ENCODE peak calls at places on chromosome 6, in ten cellular contexts. One of them, this sample, is unnamed.

GRCh38 chr6:89008299-89008698 is 44.9 kb upstream of the RNGTT start:
- DNase-seq in cardiac muscle cell: no peak
- DNase-seq in spleen: no peak
- DNase-seq in hepatocyte: no peak
- DNase-seq in IMR-90: no peak
- DNase-seq in colonic mucosa: no peak
- DNase-seq in astrocyte of the cerebellum: no peak
- DNase-seq in WTC11: no peak
- DNase-seq in breast epithelium: no peak
- DNase-seq in ascending aorta: no peak
- DNase-seq in this sample: no peak

GRCh38 chr6:44561832-44562496 is 174.5 kb downstream of the CDC5L start:
- DNase-seq in astrocyte of the cerebellum: no peak
- DNase-seq in spleen: no peak
- DNase-seq in hepatocyte: no peak
- DNase-seq in colonic mucosa: no peak
- DNase-seq in WTC11: no peak
- DNase-seq in ascending aorta: no peak
- DNase-seq in breast epithelium: no peak
- DNase-seq in IMR-90: no peak
- DNase-seq in cardiac muscle cell: no peak
- DNase-seq in this sample: no peak

GRCh38 chr6:17291778-17292177 is 10.6 kb downstream of the RBM24 start:
- DNase-seq in ascending aorta: no peak
- DNase-seq in cardiac muscle cell: no peak
- DNase-seq in colonic mucosa: no peak
- DNase-seq in hepatocyte: no peak
- DNase-seq in astrocyte of the cerebellum: no peak
- DNase-seq in spleen: no peak
- DNase-seq in WTC11: no peak
- DNase-seq in IMR-90: peak
- DNase-seq in breast epithelium: no peak
- DNase-seq in this sample: no peak

GRCh38 chr6:155444120-155444917 is 11.3 kb downstream of the NOX3 start:
- DNase-seq in colonic mucosa: no peak
- DNase-seq in WTC11: no peak
- DNase-seq in cardiac muscle cell: no peak
- DNase-seq in spleen: no peak
- DNase-seq in astrocyte of the cerebellum: no peak
- DNase-seq in breast epithelium: no peak
- DNase-seq in IMR-90: peak
- DNase-seq in hepatocyte: no peak
- DNase-seq in ascending aorta: no peak
- DNase-seq in this sample: no peak

GRCh38 chr6:113065606-113066005 is 718.5 kb downstream of the RFPL4B start:
- DNase-seq in cardiac muscle cell: peak
- DNase-seq in breast epithelium: no peak
- DNase-seq in IMR-90: peak
- DNase-seq in astrocyte of the cerebellum: peak
- DNase-seq in colonic mucosa: no peak
- DNase-seq in WTC11: no peak
- DNase-seq in spleen: no peak
- DNase-seq in ascending aorta: no peak
- DNase-seq in hepatocyte: no peak
- DNase-seq in this sample: no peak

GRCh38 chr6:10314163-10314955 is 100.5 kb downstream of the TFAP2A start:
- DNase-seq in hepatocyte: no peak
- DNase-seq in colonic mucosa: no peak
- DNase-seq in spleen: no peak
- DNase-seq in astrocyte of the cerebellum: no peak
- DNase-seq in breast epithelium: no peak
- DNase-seq in WTC11: no peak
- DNase-seq in cardiac muscle cell: no peak
- DNase-seq in ascending aorta: no peak
- DNase-seq in IMR-90: no peak
- DNase-seq in this sample: no peak

GRCh38 chr6:45541934-45542333 is 164.2 kb upstream of the SUPT3H start:
- DNase-seq in hepatocyte: no peak
- DNase-seq in breast epithelium: no peak
- DNase-seq in colonic mucosa: no peak
- DNase-seq in ascending aorta: no peak
- DNase-seq in WTC11: no peak
- DNase-seq in spleen: no peak
- DNase-seq in IMR-90: no peak
- DNase-seq in cardiac muscle cell: no peak
- DNase-seq in astrocyte of the cerebellum: no peak
- DNase-seq in this sample: no peak

GRCh38 chr6:103367212-103367611 is 1492.5 kb downstream of the HACE1 start:
- DNase-seq in breast epithelium: no peak
- DNase-seq in cardiac muscle cell: no peak
- DNase-seq in hepatocyte: peak
- DNase-seq in astrocyte of the cerebellum: no peak
- DNase-seq in WTC11: no peak
- DNase-seq in colonic mucosa: no peak
- DNase-seq in spleen: no peak
- DNase-seq in ascending aorta: no peak
- DNase-seq in IMR-90: no peak
- DNase-seq in this sample: peak

GRCh38 chr6:45921703-45922270 is 93.9 kb downstream of the CLIC5 start:
- DNase-seq in breast epithelium: no peak
- DNase-seq in spleen: no peak
- DNase-seq in ascending aorta: no peak
- DNase-seq in cardiac muscle cell: no peak
- DNase-seq in hepatocyte: no peak
- DNase-seq in colonic mucosa: no peak
- DNase-seq in WTC11: no peak
- DNase-seq in astrocyte of the cerebellum: no peak
- DNase-seq in IMR-90: no peak
- DNase-seq in this sample: no peak

GRCh38 chr6:93418448-93419303 is 683 bp downstream of the EPHA7 start:
- DNase-seq in WTC11: peak
- DNase-seq in spleen: peak
- DNase-seq in colonic mucosa: peak
- DNase-seq in cardiac muscle cell: peak
- DNase-seq in astrocyte of the cerebellum: no peak
- DNase-seq in ascending aorta: peak
- DNase-seq in breast epithelium: peak
- DNase-seq in IMR-90: no peak
- DNase-seq in hepatocyte: peak
- DNase-seq in this sample: peak

GRCh38 chr6:93416575-93417420 is 2.6 kb downstream of the EPHA7 start:
- DNase-seq in breast epithelium: peak
- DNase-seq in colonic mucosa: peak
- DNase-seq in spleen: peak
- DNase-seq in WTC11: peak
- DNase-seq in ascending aorta: peak
- DNase-seq in IMR-90: no peak
- DNase-seq in astrocyte of the cerebellum: no peak
- DNase-seq in cardiac muscle cell: peak
- DNase-seq in hepatocyte: peak
- DNase-seq in this sample: peak

GRCh38 chr6:93419304-93420162 is at the start of gene EPHA7:
- DNase-seq in astrocyte of the cerebellum: peak
- DNase-seq in IMR-90: peak
- DNase-seq in spleen: peak
- DNase-seq in cardiac muscle cell: peak
- DNase-seq in hepatocyte: peak
- DNase-seq in ascending aorta: peak
- DNase-seq in colonic mucosa: peak
- DNase-seq in breast epithelium: peak
- DNase-seq in WTC11: peak
- DNase-seq in this sample: peak

GRCh38 chr6:93418113-93418447 is 1.3 kb downstream of the EPHA7 start:
- DNase-seq in ascending aorta: no peak
- DNase-seq in colonic mucosa: no peak
- DNase-seq in cardiac muscle cell: no peak
- DNase-seq in WTC11: no peak
- DNase-seq in astrocyte of the cerebellum: no peak
- DNase-seq in breast epithelium: no peak
- DNase-seq in hepatocyte: peak
- DNase-seq in spleen: no peak
- DNase-seq in IMR-90: no peak
- DNase-seq in this sample: no peak

GRCh38 chr6:93417421-93417996 is 1.9 kb downstream of the EPHA7 start:
- DNase-seq in IMR-90: no peak
- DNase-seq in astrocyte of the cerebellum: no peak
- DNase-seq in ascending aorta: no peak
- DNase-seq in breast epithelium: no peak
- DNase-seq in cardiac muscle cell: peak
- DNase-seq in hepatocyte: peak
- DNase-seq in spleen: no peak
- DNase-seq in colonic mucosa: no peak
- DNase-seq in WTC11: no peak
- DNase-seq in this sample: peak
- TF ChIP-seq CTCF in IMR-90: no peak
- TF ChIP-seq CTCF in astrocyte of the cerebellum: peak
- TF ChIP-seq CTCF in ascending aorta: no peak
- TF ChIP-seq CTCF in breast epithelium: no peak
- TF ChIP-seq CTCF in cardiac muscle cell: peak
- TF ChIP-seq CTCF in hepatocyte: peak
- TF ChIP-seq CTCF in spleen: no peak
- TF ChIP-seq CTCF in colonic mucosa: no peak
- TF ChIP-seq CTCF in WTC11: no peak
- TF ChIP-seq CTCF in this sample: no peak

DNA sequence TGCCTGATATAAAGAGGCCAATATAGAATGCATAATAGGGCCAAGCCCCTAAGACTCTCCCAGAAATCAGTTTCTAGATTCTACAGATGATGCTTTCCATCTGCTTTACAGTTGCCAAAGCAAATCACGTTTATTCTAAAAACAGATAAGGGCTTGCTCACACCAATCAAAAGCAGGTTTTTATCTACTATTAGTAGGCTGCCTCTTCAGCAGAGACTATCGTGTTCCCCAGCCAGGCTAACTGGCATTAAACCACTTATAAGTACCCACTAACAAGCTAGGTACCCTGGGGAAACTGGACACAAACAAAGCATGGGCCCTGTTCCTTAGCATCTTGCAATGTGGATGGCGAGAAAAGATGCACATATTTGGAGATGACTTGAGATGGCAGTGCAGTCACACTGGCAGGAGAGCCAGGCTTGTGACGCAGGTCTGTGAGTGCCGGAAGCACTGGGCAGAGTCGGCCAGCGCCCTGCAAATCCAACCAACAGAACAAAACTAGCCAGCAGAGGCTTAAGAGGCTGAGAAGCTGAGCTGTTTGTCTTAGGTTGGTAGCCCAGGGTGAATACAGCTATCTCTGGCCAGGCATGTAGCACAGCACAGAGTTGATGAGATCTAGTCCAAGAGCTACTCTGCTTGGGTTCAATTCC is 73.4 kb downstream of the GFOD1 start:
- DNase-seq in hepatocyte: no peak
- DNase-seq in astrocyte of the cerebellum: no peak
- DNase-seq in ascending aorta: peak
- DNase-seq in colonic mucosa: no peak
- DNase-seq in cardiac muscle cell: no peak
- DNase-seq in WTC11: no peak
- DNase-seq in IMR-90: peak
- DNase-seq in breast epithelium: peak
- DNase-seq in spleen: peak
- DNase-seq in this sample: no peak
- TF ChIP-seq CTCF in hepatocyte: peak
- TF ChIP-seq CTCF in astrocyte of the cerebellum: no peak
- TF ChIP-seq CTCF in ascending aorta: no peak
- TF ChIP-seq CTCF in colonic mucosa: no peak
- TF ChIP-seq CTCF in cardiac muscle cell: no peak
- TF ChIP-seq CTCF in WTC11: no peak
- TF ChIP-seq CTCF in IMR-90: no peak
- TF ChIP-seq CTCF in breast epithelium: no peak
- TF ChIP-seq CTCF in spleen: no peak
- TF ChIP-seq CTCF in this sample: no peak

GRCh38 chr6:7240351-7240750 is 72.6 kb downstream of the SSR1 start:
- DNase-seq in ascending aorta: no peak
- DNase-seq in IMR-90: no peak
- DNase-seq in colonic mucosa: no peak
- DNase-seq in spleen: no peak
- DNase-seq in breast epithelium: no peak
- DNase-seq in WTC11: no peak
- DNase-seq in hepatocyte: no peak
- DNase-seq in astrocyte of the cerebellum: no peak
- DNase-seq in cardiac muscle cell: no peak
- DNase-seq in this sample: no peak
- TF ChIP-seq CTCF in ascending aorta: no peak
- TF ChIP-seq CTCF in IMR-90: no peak
- TF ChIP-seq CTCF in colonic mucosa: no peak
- TF ChIP-seq CTCF in spleen: no peak
- TF ChIP-seq CTCF in breast epithelium: no peak
- TF ChIP-seq CTCF in WTC11: no peak
- TF ChIP-seq CTCF in hepatocyte: no peak
- TF ChIP-seq CTCF in astrocyte of the cerebellum: no peak
- TF ChIP-seq CTCF in cardiac muscle cell: no peak
- TF ChIP-seq CTCF in this sample: no peak

GRCh38 chr6:42431877-42432276 is 19.8 kb downstream of the TRERF1 start:
- DNase-seq in spleen: no peak
- DNase-seq in hepatocyte: no peak
- DNase-seq in IMR-90: no peak
- DNase-seq in cardiac muscle cell: no peak
- DNase-seq in ascending aorta: no peak
- DNase-seq in breast epithelium: no peak
- DNase-seq in astrocyte of the cerebellum: no peak
- DNase-seq in colonic mucosa: no peak
- DNase-seq in WTC11: no peak
- DNase-seq in this sample: no peak

GRCh38 chr6:42429042-42429574 is 22.6 kb downstream of the TRERF1 start:
- DNase-seq in breast epithelium: no peak
- DNase-seq in spleen: no peak
- DNase-seq in WTC11: no peak
- DNase-seq in hepatocyte: no peak
- DNase-seq in colonic mucosa: no peak
- DNase-seq in ascending aorta: no peak
- DNase-seq in astrocyte of the cerebellum: no peak
- DNase-seq in cardiac muscle cell: no peak
- DNase-seq in IMR-90: no peak
- DNase-seq in this sample: no peak

GRCh38 chr6:42433409-42433808 is 18.3 kb downstream of the TRERF1 start:
- DNase-seq in astrocyte of the cerebellum: no peak
- DNase-seq in spleen: no peak
- DNase-seq in ascending aorta: no peak
- DNase-seq in WTC11: no peak
- DNase-seq in hepatocyte: no peak
- DNase-seq in colonic mucosa: no peak
- DNase-seq in IMR-90: no peak
- DNase-seq in cardiac muscle cell: no peak
- DNase-seq in breast epithelium: no peak
- DNase-seq in this sample: no peak

GRCh38 chr6:42429836-42430235 is 21.9 kb downstream of the TRERF1 start:
- DNase-seq in breast epithelium: no peak
- DNase-seq in colonic mucosa: no peak
- DNase-seq in hepatocyte: no peak
- DNase-seq in ascending aorta: no peak
- DNase-seq in spleen: peak
- DNase-seq in IMR-90: no peak
- DNase-seq in WTC11: no peak
- DNase-seq in cardiac muscle cell: no peak
- DNase-seq in astrocyte of the cerebellum: no peak
- DNase-seq in this sample: no peak

DNA sequence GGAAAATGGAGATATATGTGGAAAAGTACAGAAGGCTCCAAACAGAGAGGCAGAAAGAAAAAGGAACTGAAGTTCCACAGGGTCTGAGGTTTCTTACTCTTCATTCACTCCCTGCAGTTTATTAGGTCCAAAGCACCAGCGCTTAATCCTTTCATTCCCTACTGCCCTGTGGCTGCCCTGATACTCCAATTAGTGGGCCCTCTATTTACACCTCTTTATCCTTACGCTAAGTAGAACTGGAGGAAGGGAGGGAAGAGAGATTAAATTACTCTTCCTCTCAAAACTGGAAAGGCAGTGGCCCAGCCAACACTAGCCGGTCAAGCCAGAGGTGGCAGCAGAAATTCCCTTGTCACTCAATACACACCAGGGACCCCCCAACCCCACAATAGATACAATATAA is 20.4 kb downstream of the TRERF1 start:
- DNase-seq in ascending aorta: no peak
- DNase-seq in WTC11: no peak
- DNase-seq in hepatocyte: no peak
- DNase-seq in IMR-90: no peak
- DNase-seq in breast epithelium: no peak
- DNase-seq in cardiac muscle cell: no peak
- DNase-seq in colonic mucosa: no peak
- DNase-seq in spleen: no peak
- DNase-seq in astrocyte of the cerebellum: no peak
- DNase-seq in this sample: no peak
- TF ChIP-seq CTCF in ascending aorta: no peak
- TF ChIP-seq CTCF in WTC11: no peak
- TF ChIP-seq CTCF in hepatocyte: no peak
- TF ChIP-seq CTCF in IMR-90: no peak
- TF ChIP-seq CTCF in breast epithelium: no peak
- TF ChIP-seq CTCF in cardiac muscle cell: no peak
- TF ChIP-seq CTCF in colonic mucosa: no peak
- TF ChIP-seq CTCF in spleen: no peak
- TF ChIP-seq CTCF in astrocyte of the cerebellum: no peak
- TF ChIP-seq CTCF in this sample: no peak